ENCODE peak calls at places on chromosomes 12 and 14, in six cellular contexts. S is cardiac muscle cell, H is HFF-Myc, B is ovary, W is left ventricle myocardium inferior, P is mucosa of descending colon. U is an unnamed sample.

GRCh38 chr14:77502109-77502782 is 3.6 kb upstream of the ISM2 start:
- DNase-seq in P (no peak), S (no peak), W (no peak), B (no peak), H (no peak), U (no peak)

GRCh38 chr12:55966408-55967281 is at the start of gene CDK2:
- DNase-seq in S (peak; percentile 81), W (peak; percentile 95), B (peak; percentile 95), H (no peak), P (peak; percentile 95), U (peak; percentile 91)

GRCh38 chr12:2052861-2053674 is at the start of gene CACNA1C:
- DNase-seq in W (peak; percentile 66), P (no peak), B (peak; percentile 47), H (no peak), S (peak; percentile 75), U (peak; percentile 46)

GRCh38 chr12:104190641-104191176 is 24.9 kb upstream of the TXNRD1 start:
- DNase-seq in W (no peak), B (no peak), S (no peak), P (no peak), H (no peak), U (no peak)

GRCh38 chr12:43210437-43211197 is 341.4 kb downstream of the ADAMTS20 start:
- DNase-seq in S (peak; percentile 88), W (no peak), H (no peak), P (no peak), B (peak; percentile 18), U (no peak)

GRCh38 chr14:23345987-23346692 is 6.5 kb downstream of the SLC22A17 start:
- DNase-seq in W (no peak), S (no peak), B (no peak), P (no peak), H (no peak), U (no peak)

GRCh38 chr12:33486058-33486457 is 46.4 kb upstream of the SYT10 start:
- DNase-seq in B (no peak), W (no peak), P (no peak), S (no peak), H (no peak), U (no peak)

GRCh38 chr12:60173213-60174170 is 577.7 kb downstream of the SLC16A7 start:
- DNase-seq in S (no peak), W (no peak), B (no peak), H (no peak), P (no peak), U (no peak)

GRCh38 chr12:6135071-6135470 is 10.6 kb upstream of the VWF start:
- DNase-seq in H (no peak), P (no peak), B (no peak), S (peak; percentile 79), W (no peak), U (no peak)

GRCh38 chr12:40632933-40633332 is 59.3 kb upstream of the CNTN1 start:
- DNase-seq in W (no peak), H (no peak), P (no peak), S (no peak), B (no peak), U (no peak)

GRCh38 chr12:105699209-105699608 is 368.7 kb downstream of the C12orf75 start:
- DNase-seq in B (no peak), W (no peak), H (no peak), P (no peak), S (no peak), U (no peak)

GRCh38 chr14:55026441-55026792 is 482 bp downstream of the WDHD1 start:
- DNase-seq in S (no peak), P (no peak), W (no peak), H (no peak), B (no peak), U (no peak)

GRCh38 chr12:67419810-67420209 is 150.7 kb downstream of the CAND1 start:
- DNase-seq in P (no peak), S (no peak), B (no peak), W (no peak), H (no peak), U (no peak)

GRCh38 chr12:42871831-42872230 is 282.3 kb upstream of the PRICKLE1 start:
- DNase-seq in W (no peak), B (no peak), H (no peak), P (no peak), S (no peak), U (no peak)

DNA sequence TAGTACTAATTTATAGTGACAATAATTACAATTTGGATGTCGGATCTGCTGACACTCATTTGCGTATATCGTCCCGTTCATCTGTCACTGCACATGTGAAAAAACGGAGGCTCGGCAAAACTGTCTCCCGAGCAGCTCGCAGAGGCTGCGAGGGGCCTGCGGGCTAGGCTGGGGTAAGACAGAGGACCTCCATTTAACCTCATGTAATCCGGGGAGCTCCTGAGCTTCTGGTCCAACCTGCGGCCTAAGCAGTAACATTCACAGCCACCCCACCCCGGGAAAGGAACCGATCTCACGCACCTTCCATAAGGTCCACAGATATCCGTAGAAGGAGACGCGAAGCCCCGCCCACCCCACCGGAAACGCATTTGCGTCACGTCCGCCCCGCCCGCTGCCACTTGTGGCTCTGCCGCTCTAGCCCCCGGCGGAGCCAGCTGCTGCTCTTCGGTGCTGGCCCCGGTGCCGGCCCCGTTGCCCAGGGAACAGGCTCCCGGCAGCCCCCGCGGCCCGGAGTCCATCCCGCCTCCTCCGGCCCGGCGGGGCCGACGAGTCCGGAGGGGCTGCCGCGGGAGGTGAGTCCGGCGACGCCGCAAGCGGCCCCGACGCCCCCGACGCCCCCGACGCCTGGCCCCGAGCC is at the start of the genes CINP and TECPR2:
- DNase-seq in H (peak; percentile 77), S (peak; percentile 97), W (peak; percentile 98), B (peak; percentile 97), P (peak; percentile 99), U (peak; percentile 95)
- TF ChIP-seq CTCF in H (no peak), S (no peak), W (no peak), B (no peak), P (no peak), U (no peak)

GRCh38 chr12:31772685-31773222 is 43.9 kb upstream of the AMN1 start:
- DNase-seq in H (no peak), W (no peak), B (no peak), P (no peak), S (no peak), U (no peak)
- TF ChIP-seq CTCF in H (no peak), W (peak; percentile 22), B (no peak), P (no peak), S (no peak), U (no peak)

DNA sequence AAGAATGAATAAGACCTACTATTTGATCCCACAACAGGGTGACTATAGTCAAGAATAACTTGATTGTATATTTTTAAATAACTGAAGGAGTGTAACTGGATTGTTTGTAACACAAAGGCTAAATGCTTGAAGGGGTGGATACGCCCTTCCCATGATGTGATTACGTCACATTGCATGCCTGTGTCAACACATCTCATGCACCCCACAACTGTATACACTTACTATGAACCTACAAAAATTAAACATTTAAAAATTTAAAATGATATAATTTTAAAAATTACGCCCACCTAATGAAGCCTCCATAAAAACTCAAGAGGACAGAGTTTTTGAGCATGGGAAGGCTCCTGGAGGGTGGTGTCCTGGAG is 94.5 kb downstream of the SCARB1 start:
- DNase-seq in S (no peak), B (no peak), W (no peak), H (no peak), P (no peak), U (no peak)
- TF ChIP-seq CTCF in S (no peak), B (no peak), W (no peak), H (no peak), P (no peak), U (no peak)

DNA sequence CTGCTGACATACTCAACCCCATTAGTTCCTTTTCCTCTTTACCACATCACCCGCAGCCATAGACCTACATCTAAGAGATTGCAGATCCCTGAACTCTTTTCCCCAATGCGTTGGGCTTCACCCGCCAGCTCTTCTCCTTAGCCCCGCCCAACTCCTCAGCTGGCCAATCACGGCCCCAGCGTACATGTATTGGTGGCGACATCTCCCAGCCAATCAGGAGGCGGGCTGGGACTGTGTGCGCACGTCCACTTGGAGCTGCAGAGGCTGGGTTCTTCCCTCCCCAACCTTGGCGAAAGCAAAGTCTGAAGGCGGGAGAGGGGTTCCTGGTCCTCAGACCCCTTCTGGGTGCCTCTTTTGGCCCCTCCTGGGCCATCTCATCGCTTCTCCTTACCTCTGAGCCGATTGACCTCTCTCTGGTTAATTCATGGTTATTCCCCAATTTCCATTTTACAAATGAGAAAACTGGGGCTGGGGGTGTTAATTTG is 11.0 kb downstream of the PDE1B start:
- DNase-seq in B (peak; percentile 94), S (peak; percentile 90), H (peak; percentile 35), P (peak; percentile 94), W (peak; percentile 90), U (peak; percentile 47)
- TF ChIP-seq CTCF in B (no peak), S (no peak), H (no peak), P (no peak), W (no peak), U (no peak)

U was measured in neural crest cell.